ENCODE peak calls at places on chromosomes 11 and 22, in five cellular contexts. K is NCI-H1092 treated with DMSO at 0.1 percent for 48 hours, I is PC-9, E is endothelial cell of umbilical vein, V is SHP77. Y is an unnamed sample.

GRCh38 chr11:3849297-3849874 is 6.1 kb upstream of the STIM1 start:
- DNase-seq in K (peak; percentile 35), I (peak; percentile 12), E (peak; percentile 51), V (peak; percentile 19), Y (peak; percentile 27)

GRCh38 chr11:108727665-108728064 is 62.8 kb downstream of the DDX10 start:
- DNase-seq in K (no peak), I (no peak), E (no peak), V (no peak), Y (no peak)

GRCh38 chr11:34358666-34359547 is 1.1 kb upstream of the ABTB2 start:
- DNase-seq in K (peak; percentile 81), I (peak; percentile 73), E (peak; percentile 80), V (peak; percentile 61), Y (peak; percentile 75)

GRCh38 chr22:42519544-42520237 is at the start of gene RRP7A:
- DNase-seq in K (peak; percentile 55), I (peak; percentile 70), E (peak; percentile 79), V (peak; percentile 78), Y (peak; percentile 52)

GRCh38 chr11:71962428-71963038 is 33.7 kb downstream of the RNF121 start:
- DNase-seq in K (no peak), I (no peak), E (peak; percentile 76), V (no peak), Y (no peak)

GRCh38 chr22:50738649-50739227 is 734 bp downstream of the ACR start:
- DNase-seq in K (no peak), I (no peak), E (no peak), V (no peak), Y (no peak)

GRCh38 chr11:117072517-117073218 is 25.6 kb downstream of the SIK3 start:
- DNase-seq in K (no peak), I (peak; percentile 38), E (peak; percentile 90), V (no peak), Y (no peak)

GRCh38 chr11:117058761-117059233 is 39.4 kb downstream of the SIK3 start:
- DNase-seq in K (no peak), I (no peak), E (peak; percentile 84), V (no peak), Y (no peak)

GRCh38 chr11:102421262-102421661 is 31.3 kb downstream of the TMEM123 start:
- DNase-seq in K (peak; percentile 54), I (no peak), E (no peak), V (peak; percentile 61), Y (peak; percentile 46)

GRCh38 chr22:17753401-17753989 is 20.8 kb downstream of the BID start:
- DNase-seq in K (no peak), I (peak; percentile 60), E (no peak), V (no peak), Y (no peak)

GRCh38 chr22:49358041-49358440 is 469.6 kb downstream of the BRD1 start:
- DNase-seq in K (no peak), I (no peak), E (no peak), V (no peak), Y (no peak)

GRCh38 chr11:19646308-19646707 is 66.3 kb upstream of the NAV2 start:
- DNase-seq in K (no peak), I (peak; percentile 12), E (no peak), V (no peak), Y (no peak)

GRCh38 chr11:123430736-123431356 is 777 bp downstream of the GRAMD1B start:
- DNase-seq in K (no peak), I (peak; percentile 33), E (peak; percentile 60), V (no peak), Y (no peak)

GRCh38 chr11:68367252-68367651 is 54.9 kb downstream of the LRP5 start:
- DNase-seq in K (no peak), I (no peak), E (no peak), V (no peak), Y (no peak)

GRCh38 chr11:898540-899190 is 11.9 kb downstream of the CHID1 start:
- DNase-seq in K (no peak), I (peak; percentile 27), E (peak; percentile 9), V (no peak), Y (no peak)

GRCh38 chr11:93560534-93560933 is 17.3 kb upstream of the SMCO4 start:
- DNase-seq in K (no peak), I (no peak), E (no peak), V (no peak), Y (no peak)

GRCh38 chr22:26323013-26323412 is 106.0 kb upstream of the ASPHD2 start:
- DNase-seq in K (no peak), I (peak; percentile 2), E (no peak), V (no peak), Y (no peak)

GRCh38 chr11:60978546-60979380 is 7.3 kb downstream of the CD6 start:
- DNase-seq in K (no peak), I (no peak), E (no peak), V (no peak), Y (peak; percentile 44)

GRCh38 chr11:100177651-100178050 is 509.4 kb upstream of the ARHGAP42 start:
- DNase-seq in K (no peak), I (no peak), E (no peak), V (no peak), Y (no peak)

GRCh38 chr22:19705181-19705934 is 8.9 kb upstream of the SEPTIN5 start:
- DNase-seq in K (no peak), I (no peak), E (no peak), V (no peak), Y (no peak)

GRCh38 chr11:66475349-66476172 is 4.7 kb upstream of the DPP3 start:
- DNase-seq in K (no peak), I (no peak), E (no peak), V (no peak), Y (no peak)

GRCh38 chr22:45094081-45094720 is 69.5 kb upstream of the NUP50 start:
- DNase-seq in K (no peak), I (no peak), E (no peak), V (no peak), Y (no peak)

GRCh38 chr22:50633771-50634170 is 5.8 kb upstream of the ARSA start:
- DNase-seq in K (no peak), I (no peak), E (no peak), V (no peak), Y (no peak)

GRCh38 chr11:75245356-75246005 is 4.9 kb downstream of the TPBGL start:
- DNase-seq in K (no peak), I (no peak), E (no peak), V (no peak), Y (no peak)

GRCh38 chr22:25364281-25364680 is 144.8 kb downstream of the CRYBB2 start:
- DNase-seq in K (no peak), I (peak; percentile 43), E (no peak), V (no peak), Y (no peak)

GRCh38 chr22:38655532-38656255 is 498 bp downstream of the FAM227A start:
- DNase-seq in K (peak; percentile 42), I (no peak), E (no peak), V (peak; percentile 28), Y (peak; percentile 0)

GRCh38 chr11:10302744-10303557 is 1.9 kb upstream of the ADM start:
- DNase-seq in K (peak; percentile 64), I (peak; percentile 73), E (peak; percentile 74), V (no peak), Y (peak; percentile 11)

GRCh38 chr11:110473666-110474065 is 43.9 kb downstream of the FDX1 start:
- DNase-seq in K (no peak), I (no peak), E (no peak), V (no peak), Y (no peak)

GRCh38 chr11:86269645-86270044 is 25.1 kb downstream of the EED start:
- DNase-seq in K (no peak), I (no peak), E (no peak), V (no peak), Y (no peak)

GRCh38 chr11:45100338-45100737 is 46.1 kb upstream of the PRDM11 start:
- DNase-seq in K (no peak), I (no peak), E (peak; percentile 22), V (peak; percentile 16), Y (peak; percentile 94)

GRCh38 chr11:92707665-92708064 is 261.8 kb upstream of the MTNR1B start:
- DNase-seq in K (no peak), I (no peak), E (no peak), V (no peak), Y (no peak)

GRCh38 chr11:115990004-115990447 is 485.8 kb upstream of the CADM1 start:
- DNase-seq in K (peak; percentile 21), I (peak; percentile 6), E (no peak), V (no peak), Y (no peak)

GRCh38 chr22:45844949-45845613 is 131.9 kb downstream of the WNT7B start:
- DNase-seq in K (no peak), I (no peak), E (no peak), V (no peak), Y (no peak)

Y was measured in NCI-H1694 treated with DMSO at 0.1 percent for 48 hours.